ENCODE peak calls at places on chromosomes 1 and 21, in six cellular contexts. U, V, K, R, E and N are unnamed samples.

GRCh38 chr1:221908573-221908972 is 166.7 kb upstream of the DUSP10 start:
- DNase-seq in U (no peak), K (no peak), E (no peak), V (no peak), R (no peak), N (peak; percentile 9)

GRCh38 chr1:112735752-112736151 is 20.6 kb upstream of the PPM1J start:
- DNase-seq in V (no peak), U (no peak), R (peak; percentile 92), E (no peak), K (no peak), N (peak; percentile 59)

GRCh38 chr1:181479137-181479745 is 4.1 kb upstream of the CACNA1E start:
- DNase-seq in K (no peak), V (peak; percentile 45), U (peak; percentile 82), R (peak; percentile 59), E (peak; percentile 26), N (peak; percentile 74)

GRCh38 chr1:55536466-55536865 is 321.3 kb upstream of the USP24 start:
- DNase-seq in U (peak; percentile 25), K (no peak), E (no peak), V (no peak), R (no peak), N (no peak)

GRCh38 chr1:151386002-151386401 is 13.4 kb upstream of the PSMB4 start:
- DNase-seq in U (no peak), K (no peak), E (no peak), R (no peak), V (no peak), N (no peak)

GRCh38 chr1:241789061-241789460 is 58.9 kb upstream of the EXO1 start:
- DNase-seq in V (no peak), U (no peak), R (no peak), K (no peak), E (no peak), N (no peak)

GRCh38 chr1:43706598-43707190 is 642 bp upstream of the ST3GAL3 start:
- DNase-seq in E (peak; percentile 22), R (peak; percentile 30), U (peak; percentile 48), K (peak; percentile 10), V (no peak), N (peak; percentile 49)

GRCh38 chr1:17438176-17438976 is 1.1 kb downstream of the RCC2 start:
- DNase-seq in V (peak; percentile 45), E (peak; percentile 78), U (peak; percentile 88), R (peak; percentile 59), K (peak; percentile 87), N (peak; percentile 56)

GRCh38 chr1:223683586-223684487 is 18.3 kb upstream of the CAPN8 start:
- DNase-seq in R (peak; percentile 45), K (no peak), U (peak; percentile 54), E (peak; percentile 66), V (no peak), N (peak; percentile 45)

GRCh38 chr1:181647314-181648035 is 164.2 kb downstream of the CACNA1E start:
- DNase-seq in R (peak; percentile 47), U (no peak), K (no peak), E (peak; percentile 81), V (no peak), N (no peak)

GRCh38 chr1:91754348-91754747 is 131.6 kb downstream of the TGFBR3 start:
- DNase-seq in E (no peak), R (peak; percentile 73), U (peak; percentile 65), K (no peak), V (no peak), N (no peak)

GRCh38 chr1:228263636-228264035 is 55.8 kb downstream of the OBSCN start:
- DNase-seq in R (no peak), U (no peak), K (no peak), V (no peak), E (no peak), N (no peak)

GRCh38 chr1:85387781-85388180 is 77.2 kb downstream of the DDAH1 start:
- DNase-seq in U (no peak), K (no peak), E (no peak), V (no peak), R (no peak), N (no peak)

GRCh38 chr1:42847721-42848470 is 1.5 kb downstream of the ZNF691 start:
- DNase-seq in E (no peak), V (no peak), R (no peak), K (no peak), U (peak; percentile 49), N (no peak)

GRCh38 chr1:182563095-182563494 is 26.0 kb downstream of the RNASEL start:
- DNase-seq in R (no peak), E (no peak), V (no peak), K (no peak), U (no peak), N (no peak)

GRCh38 chr1:56917356-56917755 is 48.5 kb downstream of the C8B start:
- DNase-seq in R (no peak), K (no peak), U (no peak), E (no peak), V (no peak), N (no peak)

GRCh38 chr1:211605613-211606326 is 26.8 kb upstream of the SLC30A1 start:
- DNase-seq in E (no peak), U (no peak), K (no peak), R (no peak), V (no peak), N (no peak)

GRCh38 chr1:212934050-212934449 is 16.3 kb upstream of the VASH2 start:
- DNase-seq in V (no peak), R (no peak), K (no peak), U (no peak), E (no peak), N (no peak)

GRCh38 chr1:245835386-245835785 is 671.7 kb downstream of the SMYD3 start:
- DNase-seq in E (no peak), R (no peak), K (no peak), V (no peak), U (no peak), N (no peak)

GRCh38 chr1:155210304-155210703 is 1.8 kb downstream of the MTX1 start:
- DNase-seq in U (no peak), E (no peak), R (no peak), K (no peak), V (no peak), N (no peak)

GRCh38 chr21:17911628-17912027 is 92.5 kb upstream of the C21orf91 start:
- DNase-seq in R (peak; percentile 91), K (no peak), E (no peak), U (no peak), V (no peak), N (no peak)

GRCh38 chr1:20732588-20733360 is at the start of gene SH2D5:
- DNase-seq in V (peak; percentile 52), U (peak; percentile 76), K (peak; percentile 45), E (peak; percentile 79), R (peak; percentile 98), N (peak; percentile 97)

GRCh38 chr1:1157914-1158710 is 15.6 kb upstream of the TTLL10 start:
- DNase-seq in R (peak; percentile 27), K (no peak), V (peak; percentile 65), E (peak; percentile 86), U (peak; percentile 60), N (peak; percentile 19)

GRCh38 chr1:78045850-78046778 is at the start of gene GIPC2:
- DNase-seq in R (peak; percentile 43), K (no peak), V (no peak), U (no peak), E (peak; percentile 64), N (peak; percentile 10)

GRCh38 chr21:16842716-16843115 is 670.1 kb upstream of the CXADR start:
- DNase-seq in K (no peak), U (no peak), R (peak; percentile 11), V (no peak), E (no peak), N (no peak)

GRCh38 chr1:11151854-11152612 is 37.1 kb upstream of the ANGPTL7 start:
- DNase-seq in E (no peak), R (peak; percentile 40), K (no peak), V (no peak), U (no peak), N (no peak)

GRCh38 chr1:18480315-18481189 is at the start of gene KLHDC7A:
- DNase-seq in E (peak; percentile 33), R (peak; percentile 0), U (no peak), V (no peak), K (no peak), N (no peak)

GRCh38 chr1:233606813-233607212 is 7.1 kb upstream of the KCNK1 start:
- DNase-seq in U (peak; percentile 55), V (no peak), R (no peak), K (no peak), E (no peak), N (no peak)

GRCh38 chr1:1915911-1916835 is 1.1 kb downstream of the CALML6 start:
- DNase-seq in E (peak; percentile 52), K (no peak), U (no peak), R (no peak), V (no peak), N (no peak)

GRCh38 chr1:61607448-61607847 is 117.5 kb downstream of the TM2D1 start:
- DNase-seq in K (no peak), V (no peak), R (no peak), E (no peak), U (no peak), N (no peak)

GRCh38 chr1:19325368-19325957 is 13.3 kb downstream of the SLC66A1 start:
- DNase-seq in R (no peak), U (no peak), V (no peak), K (no peak), E (no peak), N (no peak)